ENCODE peak calls at places on chromosome 5, in seven cellular contexts. V is cardiac muscle cell; I is AG09309; P is GM23338; J is CD8-positive, alpha-beta memory T cell; E is right cardiac atrium; O is colonic mucosa. K is an unnamed sample.

GRCh38 chr5:1637639-1638481 is 114.1 kb upstream of the LPCAT1 start:
- DNase-seq in J (no peak), O (no peak), I (no peak), E (no peak), V (no peak), P (no peak), K (no peak)

GRCh38 chr5:36156619-36157018 is 4.7 kb downstream of the SKP2 start:
- DNase-seq in I (peak), V (peak), O (no peak), P (no peak), J (no peak), E (no peak), K (no peak)

GRCh38 chr5:169760229-169760628 is 123.2 kb downstream of the DOCK2 start:
- DNase-seq in V (no peak), O (no peak), J (no peak), E (no peak), P (no peak), I (no peak), K (no peak)

GRCh38 chr5:143386725-143387124 is 16.8 kb downstream of the NR3C1 start:
- DNase-seq in O (no peak), P (no peak), I (no peak), J (no peak), V (peak), E (no peak), K (no peak)

GRCh38 chr5:78377056-78377717 is 16.8 kb downstream of the SCAMP1 start:
- DNase-seq in I (no peak), O (no peak), P (no peak), J (no peak), V (peak), E (no peak), K (no peak)

GRCh38 chr5:109575506-109575905 is 114.2 kb upstream of the MAN2A1 start:
- DNase-seq in E (no peak), O (no peak), P (no peak), J (no peak), V (no peak), I (no peak), K (no peak)

GRCh38 chr5:177234761-177235315 is 68.7 kb downstream of the RAB24 start:
- DNase-seq in V (no peak), O (no peak), P (no peak), I (no peak), E (no peak), J (no peak), K (no peak)

GRCh38 chr5:126394211-126394828 is 28.9 kb upstream of the GRAMD2B start:
- DNase-seq in I (no peak), P (no peak), E (no peak), J (no peak), V (no peak), O (no peak), K (no peak)

GRCh38 chr5:143316337-143316736 is 87.1 kb downstream of the NR3C1 start:
- DNase-seq in P (no peak), J (no peak), I (no peak), V (no peak), E (no peak), O (no peak), K (no peak)

GRCh38 chr5:179716286-179716685 is 16.3 kb upstream of the MAML1 start:
- DNase-seq in P (no peak), O (no peak), E (no peak), J (no peak), V (peak), I (no peak), K (no peak)

GRCh38 chr5:50766042-50766441 is 99.6 kb downstream of the PARP8 start:
- DNase-seq in P (no peak), V (no peak), O (no peak), E (no peak), J (no peak), I (no peak), K (no peak)
- H3K4me3 ChIP-seq in P (no peak), V (no peak), O (no peak), E (no peak), J (no peak), I (no peak), K (no peak)

GRCh38 chr5:161342886-161343285 is 203.6 kb downstream of the GABRB2 start:
- DNase-seq in E (no peak), J (no peak), V (no peak), O (no peak), P (no peak), I (no peak), K (no peak)
- H3K4me3 ChIP-seq in E (no peak), J (no peak), V (no peak), O (no peak), P (no peak), I (no peak), K (no peak)

DNA sequence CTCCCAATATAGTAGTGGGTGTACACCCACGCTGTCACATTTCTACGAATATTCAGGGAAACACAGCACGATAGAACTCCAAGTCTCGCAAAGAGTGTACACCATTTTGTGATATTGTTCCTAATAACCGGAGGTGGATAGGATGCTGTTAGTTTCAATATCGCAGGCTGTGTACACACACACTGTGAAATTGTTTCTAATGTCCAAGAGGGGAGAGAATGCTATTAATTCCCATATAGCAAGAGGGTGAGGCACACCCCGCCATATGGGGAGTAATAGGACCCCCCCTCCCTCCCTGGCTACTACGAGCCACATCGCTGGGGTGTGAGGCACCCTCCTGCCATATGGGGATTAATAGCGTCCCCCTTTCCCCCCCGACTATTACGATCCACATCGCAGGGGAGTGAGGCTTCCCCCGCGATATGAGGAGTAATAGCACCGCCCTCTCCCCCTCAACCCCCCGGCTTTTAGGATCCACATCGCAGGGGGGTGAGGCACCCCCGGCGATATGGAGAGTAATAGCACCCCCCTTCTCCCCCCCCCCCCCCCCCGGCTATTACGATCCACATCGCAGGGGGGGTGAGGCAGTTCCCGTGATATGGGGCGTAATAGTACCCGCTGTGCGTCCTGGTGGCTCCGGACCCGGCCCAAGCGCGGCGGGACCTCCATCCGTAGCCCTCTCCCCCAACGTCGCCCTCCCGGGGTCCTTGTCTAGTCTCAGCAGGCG is 565 bp upstream of the STK32A start:
- DNase-seq in O (no peak), J (no peak), E (no peak), V (no peak), I (no peak), P (peak), K (peak)
- H3K4me3 ChIP-seq in O (peak), J (no peak), E (peak), V (peak), I (peak), P (peak), K (peak)

GRCh38 chr5:112867411-112867810 is 6.3 kb downstream of the SRP19 start:
- DNase-seq in J (no peak), I (no peak), V (no peak), P (no peak), E (no peak), O (no peak), K (no peak)

GRCh38 chr5:112876362-112876761 is 15.3 kb downstream of the SRP19 start:
- DNase-seq in J (no peak), I (no peak), P (peak), E (no peak), V (no peak), O (no peak), K (no peak)

GRCh38 chr5:112869948-112870347 is 8.9 kb downstream of the SRP19 start:
- DNase-seq in P (no peak), V (no peak), O (no peak), I (no peak), J (no peak), E (no peak), K (no peak)

GRCh38 chr5:112866739-112867138 is 5.7 kb downstream of the SRP19 start:
- DNase-seq in P (no peak), E (no peak), V (no peak), J (no peak), O (no peak), I (no peak), K (no peak)

GRCh38 chr5:112870976-112871375 is 9.9 kb downstream of the SRP19 start:
- DNase-seq in J (no peak), E (no peak), V (no peak), O (no peak), I (no peak), P (no peak), K (no peak)
- H3K4me3 ChIP-seq in J (no peak), E (no peak), V (no peak), O (no peak), I (no peak), P (no peak), K (no peak)

DNA sequence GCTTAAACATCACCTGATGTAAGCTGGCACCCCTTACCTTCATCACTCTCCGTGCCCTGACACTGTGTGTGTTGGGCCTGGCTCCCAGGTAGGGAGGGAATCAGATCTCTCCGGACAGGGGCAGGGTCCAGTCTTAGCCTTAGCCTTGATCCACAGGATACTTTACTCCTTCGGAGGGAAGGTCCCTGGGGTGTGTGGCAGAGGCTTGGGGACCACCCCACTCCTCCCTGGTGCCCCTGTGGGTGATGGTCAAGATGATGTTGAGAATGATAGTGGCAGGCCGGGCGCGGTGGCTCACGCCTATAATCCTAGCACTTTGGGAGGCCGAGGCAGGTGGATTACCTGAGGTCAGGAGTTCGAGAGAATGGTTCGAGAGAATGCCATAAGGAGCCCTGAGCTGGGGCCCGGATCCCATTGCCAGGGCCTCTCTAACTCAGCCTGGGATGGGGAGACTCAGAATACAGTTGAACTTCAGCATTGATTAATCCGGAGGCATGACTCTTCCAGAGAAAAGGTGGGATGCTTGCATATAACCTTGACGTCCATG is 269.5 kb downstream of the HSPA4 start:
- DNase-seq in O (no peak), P (no peak), E (no peak), J (no peak), I (no peak), V (no peak), K (no peak)
- H3K4me3 ChIP-seq in O (no peak), P (no peak), E (no peak), J (no peak), I (no peak), V (no peak), K (no peak)